ENCODE peak calls at places on chromosomes 11 and 22, in six cellular contexts. One of them, this sample, is unnamed.

GRCh38 chr11:133714471-133715375 is 130.6 kb downstream of the SPATA19 start:
- DNase-seq in glutamatergic neuron: no peak
- DNase-seq in GM20000: no peak
- DNase-seq in dorsolateral prefrontal cortex: no peak
- DNase-seq in sigmoid colon: no peak
- DNase-seq in A549: no peak
- DNase-seq in this sample: no peak

GRCh38 chr22:39232246-39232645 is 12.5 kb downstream of the PDGFB start:
- DNase-seq in glutamatergic neuron: no peak
- DNase-seq in GM20000: no peak
- DNase-seq in dorsolateral prefrontal cortex: no peak
- DNase-seq in sigmoid colon: no peak
- DNase-seq in A549: no peak
- DNase-seq in this sample: no peak

GRCh38 chr11:1117970-1118369 is 39.8 kb upstream of the MUC5AC start:
- DNase-seq in glutamatergic neuron: no peak
- DNase-seq in GM20000: no peak
- DNase-seq in dorsolateral prefrontal cortex: peak
- DNase-seq in sigmoid colon: peak
- DNase-seq in A549: no peak
- DNase-seq in this sample: no peak

GRCh38 chr11:119791701-119792151 is 62.7 kb upstream of the NECTIN1 start:
- DNase-seq in glutamatergic neuron: peak
- DNase-seq in GM20000: no peak
- DNase-seq in dorsolateral prefrontal cortex: peak
- DNase-seq in sigmoid colon: peak
- DNase-seq in A549: no peak
- DNase-seq in this sample: peak

GRCh38 chr11:107827041-107827440 is 31.5 kb downstream of the SLC35F2 start:
- DNase-seq in glutamatergic neuron: no peak
- DNase-seq in GM20000: no peak
- DNase-seq in dorsolateral prefrontal cortex: no peak
- DNase-seq in sigmoid colon: no peak
- DNase-seq in A549: no peak
- DNase-seq in this sample: no peak

GRCh38 chr11:34972892-34973291 is 56.5 kb downstream of the PDHX start:
- DNase-seq in glutamatergic neuron: no peak
- DNase-seq in GM20000: no peak
- DNase-seq in dorsolateral prefrontal cortex: no peak
- DNase-seq in sigmoid colon: no peak
- DNase-seq in A549: no peak
- DNase-seq in this sample: no peak

GRCh38 chr11:22459053-22459452 is 120.9 kb downstream of the SLC17A6 start:
- DNase-seq in glutamatergic neuron: no peak
- DNase-seq in GM20000: no peak
- DNase-seq in dorsolateral prefrontal cortex: no peak
- DNase-seq in sigmoid colon: no peak
- DNase-seq in A549: no peak
- DNase-seq in this sample: peak

GRCh38 chr11:2472428-2473186 is 27.8 kb downstream of the KCNQ1 start:
- DNase-seq in glutamatergic neuron: no peak
- DNase-seq in GM20000: no peak
- DNase-seq in dorsolateral prefrontal cortex: no peak
- DNase-seq in sigmoid colon: no peak
- DNase-seq in A549: no peak
- DNase-seq in this sample: no peak

GRCh38 chr22:31504282-31504681 is 7.9 kb downstream of the SFI1 start:
- DNase-seq in glutamatergic neuron: no peak
- DNase-seq in GM20000: no peak
- DNase-seq in dorsolateral prefrontal cortex: no peak
- DNase-seq in sigmoid colon: no peak
- DNase-seq in A549: no peak
- DNase-seq in this sample: no peak

GRCh38 chr11:35845860-35846259 is 98.0 kb upstream of the LDLRAD3 start:
- DNase-seq in glutamatergic neuron: no peak
- DNase-seq in GM20000: no peak
- DNase-seq in dorsolateral prefrontal cortex: no peak
- DNase-seq in sigmoid colon: no peak
- DNase-seq in A549: no peak
- DNase-seq in this sample: no peak

GRCh38 chr11:128867277-128867676 is at the start of gene KCNJ1:
- DNase-seq in glutamatergic neuron: no peak
- DNase-seq in GM20000: no peak
- DNase-seq in dorsolateral prefrontal cortex: no peak
- DNase-seq in sigmoid colon: no peak
- DNase-seq in A549: no peak
- DNase-seq in this sample: no peak

GRCh38 chr11:134950692-134951304 is 538.8 kb upstream of the B3GAT1 start:
- DNase-seq in glutamatergic neuron: no peak
- DNase-seq in GM20000: no peak
- DNase-seq in dorsolateral prefrontal cortex: no peak
- DNase-seq in sigmoid colon: no peak
- DNase-seq in A549: no peak
- DNase-seq in this sample: no peak

GRCh38 chr11:36628765-36629199 is 30.7 kb upstream of the RAG2 start:
- DNase-seq in glutamatergic neuron: no peak
- DNase-seq in GM20000: no peak
- DNase-seq in dorsolateral prefrontal cortex: no peak
- DNase-seq in sigmoid colon: no peak
- DNase-seq in A549: no peak
- DNase-seq in this sample: no peak

GRCh38 chr11:122138759-122139594 is 23.0 kb upstream of the BLID start:
- DNase-seq in glutamatergic neuron: no peak
- DNase-seq in GM20000: no peak
- DNase-seq in dorsolateral prefrontal cortex: no peak
- DNase-seq in sigmoid colon: no peak
- DNase-seq in A549: no peak
- DNase-seq in this sample: peak

GRCh38 chr22:33255781-33256180 is 197.6 kb upstream of the SYN3 start:
- DNase-seq in glutamatergic neuron: no peak
- DNase-seq in GM20000: no peak
- DNase-seq in dorsolateral prefrontal cortex: no peak
- DNase-seq in sigmoid colon: no peak
- DNase-seq in A549: no peak
- DNase-seq in this sample: no peak

GRCh38 chr22:19876941-19877625 is 22.4 kb upstream of the GNB1L start:
- DNase-seq in glutamatergic neuron: peak
- DNase-seq in GM20000: no peak
- DNase-seq in dorsolateral prefrontal cortex: peak
- DNase-seq in sigmoid colon: peak
- DNase-seq in A549: no peak
- DNase-seq in this sample: no peak

GRCh38 chr22:19708323-19709011 is 5.8 kb upstream of the SEPTIN5 start:
- DNase-seq in glutamatergic neuron: peak
- DNase-seq in GM20000: no peak
- DNase-seq in dorsolateral prefrontal cortex: no peak
- DNase-seq in sigmoid colon: peak
- DNase-seq in A549: no peak
- DNase-seq in this sample: no peak

GRCh38 chr22:29117799-29118477 is 45.1 kb downstream of the KREMEN1 start:
- DNase-seq in glutamatergic neuron: no peak
- DNase-seq in GM20000: no peak
- DNase-seq in dorsolateral prefrontal cortex: no peak
- DNase-seq in sigmoid colon: no peak
- DNase-seq in A549: no peak
- DNase-seq in this sample: peak

GRCh38 chr22:49106136-49106930 is 721.3 kb downstream of the BRD1 start:
- DNase-seq in glutamatergic neuron: no peak
- DNase-seq in GM20000: no peak
- DNase-seq in dorsolateral prefrontal cortex: no peak
- DNase-seq in sigmoid colon: peak
- DNase-seq in A549: no peak
- DNase-seq in this sample: no peak

GRCh38 chr11:134529212-134530096 is 117.4 kb upstream of the B3GAT1 start:
- DNase-seq in glutamatergic neuron: peak
- DNase-seq in GM20000: no peak
- DNase-seq in dorsolateral prefrontal cortex: peak
- DNase-seq in sigmoid colon: peak
- DNase-seq in A549: no peak
- DNase-seq in this sample: no peak

GRCh38 chr11:73414977-73415492 is 38.8 kb downstream of the RELT start:
- DNase-seq in glutamatergic neuron: no peak
- DNase-seq in GM20000: peak
- DNase-seq in dorsolateral prefrontal cortex: no peak
- DNase-seq in sigmoid colon: no peak
- DNase-seq in A549: no peak
- DNase-seq in this sample: no peak

GRCh38 chr11:89235976-89236375 is 58.3 kb downstream of the TYR start:
- DNase-seq in glutamatergic neuron: no peak
- DNase-seq in GM20000: no peak
- DNase-seq in dorsolateral prefrontal cortex: no peak
- DNase-seq in sigmoid colon: no peak
- DNase-seq in A549: no peak
- DNase-seq in this sample: no peak

GRCh38 chr22:17627961-17628303 is 617 bp downstream of the ATP6V1E1 start:
- DNase-seq in glutamatergic neuron: no peak
- DNase-seq in GM20000: no peak
- DNase-seq in dorsolateral prefrontal cortex: no peak
- DNase-seq in sigmoid colon: no peak
- DNase-seq in A549: no peak
- DNase-seq in this sample: no peak

GRCh38 chr11:76770642-76771445 is 12.3 kb upstream of the TSKU start:
- DNase-seq in glutamatergic neuron: no peak
- DNase-seq in GM20000: no peak
- DNase-seq in dorsolateral prefrontal cortex: no peak
- DNase-seq in sigmoid colon: peak
- DNase-seq in A549: peak
- DNase-seq in this sample: no peak

GRCh38 chr11:83617671-83618070 is 331.5 kb upstream of the CCDC90B start:
- DNase-seq in glutamatergic neuron: no peak
- DNase-seq in GM20000: no peak
- DNase-seq in dorsolateral prefrontal cortex: no peak
- DNase-seq in sigmoid colon: no peak
- DNase-seq in A549: no peak
- DNase-seq in this sample: no peak

GRCh38 chr22:33271390-33272161 is 213.4 kb upstream of the SYN3 start:
- DNase-seq in glutamatergic neuron: no peak
- DNase-seq in GM20000: peak
- DNase-seq in dorsolateral prefrontal cortex: peak
- DNase-seq in sigmoid colon: no peak
- DNase-seq in A549: no peak
- DNase-seq in this sample: no peak

GRCh38 chr11:135008001-135008405 is 596.0 kb upstream of the B3GAT1 start:
- DNase-seq in glutamatergic neuron: no peak
- DNase-seq in GM20000: no peak
- DNase-seq in dorsolateral prefrontal cortex: no peak
- DNase-seq in sigmoid colon: no peak
- DNase-seq in A549: no peak
- DNase-seq in this sample: no peak

GRCh38 chr11:1289211-1289935 is 20.1 kb downstream of the TOLLIP start:
- DNase-seq in glutamatergic neuron: no peak
- DNase-seq in GM20000: no peak
- DNase-seq in dorsolateral prefrontal cortex: peak
- DNase-seq in sigmoid colon: no peak
- DNase-seq in A549: no peak
- DNase-seq in this sample: no peak

GRCh38 chr11:106234794-106235193 is 157.3 kb downstream of the AASDHPPT start:
- DNase-seq in glutamatergic neuron: no peak
- DNase-seq in GM20000: no peak
- DNase-seq in dorsolateral prefrontal cortex: no peak
- DNase-seq in sigmoid colon: no peak
- DNase-seq in A549: no peak
- DNase-seq in this sample: no peak

GRCh38 chr11:106233191-106233590 is 155.7 kb downstream of the AASDHPPT start:
- DNase-seq in glutamatergic neuron: no peak
- DNase-seq in GM20000: no peak
- DNase-seq in dorsolateral prefrontal cortex: no peak
- DNase-seq in sigmoid colon: no peak
- DNase-seq in A549: no peak
- DNase-seq in this sample: no peak

GRCh38 chr11:106228996-106229395 is 151.5 kb downstream of the AASDHPPT start:
- DNase-seq in glutamatergic neuron: no peak
- DNase-seq in GM20000: no peak
- DNase-seq in dorsolateral prefrontal cortex: no peak
- DNase-seq in sigmoid colon: no peak
- DNase-seq in A549: no peak
- DNase-seq in this sample: no peak

GRCh38 chr11:106236295-106236694 is 158.8 kb downstream of the AASDHPPT start:
- DNase-seq in glutamatergic neuron: no peak
- DNase-seq in GM20000: no peak
- DNase-seq in dorsolateral prefrontal cortex: no peak
- DNase-seq in sigmoid colon: no peak
- DNase-seq in A549: no peak
- DNase-seq in this sample: no peak

GRCh38 chr11:106231591-106231990 is 154.1 kb downstream of the AASDHPPT start:
- DNase-seq in glutamatergic neuron: no peak
- DNase-seq in GM20000: no peak
- DNase-seq in dorsolateral prefrontal cortex: no peak
- DNase-seq in sigmoid colon: no peak
- DNase-seq in A549: no peak
- DNase-seq in this sample: no peak
- TF ChIP-seq CTCF in glutamatergic neuron: no peak
- TF ChIP-seq CTCF in GM20000: no peak
- TF ChIP-seq CTCF in dorsolateral prefrontal cortex: no peak
- TF ChIP-seq CTCF in sigmoid colon: no peak
- TF ChIP-seq CTCF in A549: no peak
- TF ChIP-seq CTCF in this sample: no peak

GRCh38 chr11:61742391-61742790 is 10.0 kb upstream of the MYRF start:
- DNase-seq in glutamatergic neuron: no peak
- DNase-seq in GM20000: no peak
- DNase-seq in dorsolateral prefrontal cortex: no peak
- DNase-seq in sigmoid colon: no peak
- DNase-seq in A549: no peak
- DNase-seq in this sample: no peak
- TF ChIP-seq CTCF in glutamatergic neuron: no peak
- TF ChIP-seq CTCF in GM20000: no peak
- TF ChIP-seq CTCF in dorsolateral prefrontal cortex: no peak
- TF ChIP-seq CTCF in sigmoid colon: no peak
- TF ChIP-seq CTCF in A549: no peak
- TF ChIP-seq CTCF in this sample: no peak

GRCh38 chr11:13923716-13924650 is 38.5 kb upstream of the SPON1 start:
- DNase-seq in glutamatergic neuron: no peak
- DNase-seq in GM20000: peak
- DNase-seq in dorsolateral prefrontal cortex: no peak
- DNase-seq in sigmoid colon: no peak
- DNase-seq in A549: no peak
- DNase-seq in this sample: no peak
- TF ChIP-seq CTCF in glutamatergic neuron: no peak
- TF ChIP-seq CTCF in GM20000: no peak
- TF ChIP-seq CTCF in dorsolateral prefrontal cortex: no peak
- TF ChIP-seq CTCF in sigmoid colon: no peak
- TF ChIP-seq CTCF in A549: no peak
- TF ChIP-seq CTCF in this sample: no peak

DNA sequence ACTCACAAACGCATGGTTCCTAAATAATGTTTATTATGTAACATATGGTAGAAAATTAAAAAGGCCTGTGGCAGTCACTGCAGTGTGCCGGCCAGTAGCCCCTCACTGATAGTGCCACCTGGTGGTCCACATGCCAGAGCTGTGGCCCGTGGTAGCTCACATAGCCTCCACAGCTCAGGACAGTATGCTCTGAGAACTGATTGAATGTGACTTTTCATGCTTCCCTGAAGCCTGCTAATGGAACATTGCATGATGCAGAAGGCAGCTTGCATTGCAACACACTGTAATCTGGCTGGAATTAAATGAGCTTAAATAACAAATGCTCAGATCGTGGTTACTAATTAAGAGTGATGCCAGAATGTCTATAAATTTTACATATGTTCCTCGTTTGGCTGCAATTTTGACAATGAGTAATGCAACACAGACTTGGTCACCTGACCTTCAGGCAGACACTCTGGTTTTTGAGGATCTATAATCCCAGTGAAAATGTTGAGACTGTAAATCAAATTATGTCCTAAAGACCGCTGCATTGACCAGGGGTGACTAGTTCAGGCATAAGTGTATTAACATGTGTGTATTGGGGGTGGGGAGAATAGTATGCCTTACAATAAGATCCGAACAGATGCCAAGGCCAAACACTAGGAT is 566.4 kb downstream of the METTL15 start:
- DNase-seq in glutamatergic neuron: peak
- DNase-seq in GM20000: peak
- DNase-seq in dorsolateral prefrontal cortex: no peak
- DNase-seq in sigmoid colon: no peak
- DNase-seq in A549: no peak
- DNase-seq in this sample: peak
- TF ChIP-seq CTCF in glutamatergic neuron: peak
- TF ChIP-seq CTCF in GM20000: no peak
- TF ChIP-seq CTCF in dorsolateral prefrontal cortex: peak
- TF ChIP-seq CTCF in sigmoid colon: no peak
- TF ChIP-seq CTCF in A549: peak
- TF ChIP-seq CTCF in this sample: peak

This sample was measured in A673.